ENCODE peak calls at places on chromosomes 4 and X, in five cellular contexts. One of them, this sample, is unnamed. For H3K9me3, the result is how much of the 10 kb centered on the place peaks cover.

GRCh38 chr4:74638689-74639088 is 155.6 kb downstream of the BTC start:
- DNase-seq in suprapubic skin: no peak
- DNase-seq in neural progenitor cell: no peak
- DNase-seq in upper lobe of right lung: no peak
- DNase-seq in ascending aorta: no peak
- DNase-seq in this sample: no peak

GRCh38 chrX:72498782-72499181 is 73.9 kb downstream of the HDAC8 start:
- DNase-seq in neural progenitor cell: no peak
- DNase-seq in upper lobe of right lung: no peak
- DNase-seq in suprapubic skin: no peak
- DNase-seq in ascending aorta: no peak
- DNase-seq in this sample: no peak

GRCh38 chr4:150328496-150328895 is 250.3 kb downstream of the DCLK2 start:
- DNase-seq in suprapubic skin: no peak
- DNase-seq in upper lobe of right lung: no peak
- DNase-seq in neural progenitor cell: no peak
- DNase-seq in ascending aorta: no peak
- DNase-seq in this sample: no peak

GRCh38 chrX:65607070-65607742 is 60.2 kb upstream of the MSN start:
- DNase-seq in suprapubic skin: no peak
- DNase-seq in ascending aorta: no peak
- DNase-seq in neural progenitor cell: no peak
- DNase-seq in upper lobe of right lung: no peak
- DNase-seq in this sample: no peak

GRCh38 chr4:1047106-1047975 is 35.9 kb downstream of the FGFRL1 start:
- DNase-seq in upper lobe of right lung: peak
- DNase-seq in suprapubic skin: peak
- DNase-seq in neural progenitor cell: peak
- DNase-seq in ascending aorta: peak
- DNase-seq in this sample: peak

GRCh38 chrX:71533514-71533849 is 578 bp downstream of the OGT start:
- DNase-seq in suprapubic skin: no peak
- DNase-seq in neural progenitor cell: peak
- DNase-seq in ascending aorta: no peak
- DNase-seq in upper lobe of right lung: no peak
- DNase-seq in this sample: no peak

GRCh38 chr4:183808102-183808466 is 97.0 kb upstream of the STOX2 start:
- DNase-seq in suprapubic skin: no peak
- DNase-seq in upper lobe of right lung: no peak
- DNase-seq in neural progenitor cell: no peak
- DNase-seq in ascending aorta: no peak
- DNase-seq in this sample: peak

GRCh38 chr4:114361249-114361648 is 237.4 kb upstream of the UGT8 start:
- DNase-seq in suprapubic skin: no peak
- DNase-seq in neural progenitor cell: no peak
- DNase-seq in upper lobe of right lung: no peak
- DNase-seq in ascending aorta: no peak
- DNase-seq in this sample: no peak

GRCh38 chrX:120446503-120446902 is 22.6 kb downstream of the LAMP2 start:
- DNase-seq in ascending aorta: no peak
- DNase-seq in upper lobe of right lung: no peak
- DNase-seq in suprapubic skin: no peak
- DNase-seq in neural progenitor cell: no peak
- DNase-seq in this sample: peak

GRCh38 chr4:145709843-145710242 is 29.9 kb downstream of the C4orf51 start:
- DNase-seq in suprapubic skin: no peak
- DNase-seq in upper lobe of right lung: no peak
- DNase-seq in neural progenitor cell: no peak
- DNase-seq in ascending aorta: no peak
- DNase-seq in this sample: no peak

GRCh38 chr4:142130636-142131035 is 494.3 kb downstream of the IL15 start:
- DNase-seq in ascending aorta: no peak
- DNase-seq in upper lobe of right lung: no peak
- DNase-seq in neural progenitor cell: no peak
- DNase-seq in suprapubic skin: no peak
- DNase-seq in this sample: no peak

GRCh38 chr4:147950840-147951239 is 219.0 kb downstream of the ARHGAP10 start:
- DNase-seq in upper lobe of right lung: no peak
- DNase-seq in neural progenitor cell: no peak
- DNase-seq in ascending aorta: no peak
- DNase-seq in suprapubic skin: no peak
- DNase-seq in this sample: no peak

GRCh38 chr4:185654965-185655554 is 119.8 kb upstream of the PDLIM3 start:
- DNase-seq in suprapubic skin: no peak
- DNase-seq in ascending aorta: no peak
- DNase-seq in upper lobe of right lung: no peak
- DNase-seq in neural progenitor cell: no peak
- DNase-seq in this sample: no peak

GRCh38 chr4:185657699-185658098 is 122.4 kb upstream of the PDLIM3 start:
- DNase-seq in suprapubic skin: no peak
- DNase-seq in upper lobe of right lung: no peak
- DNase-seq in ascending aorta: no peak
- DNase-seq in neural progenitor cell: no peak
- DNase-seq in this sample: no peak

GRCh38 chr4:185657191-185657590 is 121.9 kb upstream of the PDLIM3 start:
- DNase-seq in suprapubic skin: no peak
- DNase-seq in ascending aorta: no peak
- DNase-seq in upper lobe of right lung: no peak
- DNase-seq in neural progenitor cell: peak
- DNase-seq in this sample: no peak

GRCh38 chr4:185654311-185654710 is 119.0 kb upstream of the PDLIM3 start:
- DNase-seq in neural progenitor cell: no peak
- DNase-seq in upper lobe of right lung: no peak
- DNase-seq in suprapubic skin: no peak
- DNase-seq in ascending aorta: no peak
- DNase-seq in this sample: no peak

GRCh38 chr4:185656467-185656890 is 121.2 kb upstream of the PDLIM3 start:
- DNase-seq in ascending aorta: peak
- DNase-seq in neural progenitor cell: peak
- DNase-seq in suprapubic skin: no peak
- DNase-seq in upper lobe of right lung: peak
- DNase-seq in this sample: no peak
- TF ChIP-seq CTCF in ascending aorta: peak
- TF ChIP-seq CTCF in neural progenitor cell: no peak
- TF ChIP-seq CTCF in suprapubic skin: peak
- TF ChIP-seq CTCF in upper lobe of right lung: peak
- TF ChIP-seq CTCF in this sample: no peak

DNA sequence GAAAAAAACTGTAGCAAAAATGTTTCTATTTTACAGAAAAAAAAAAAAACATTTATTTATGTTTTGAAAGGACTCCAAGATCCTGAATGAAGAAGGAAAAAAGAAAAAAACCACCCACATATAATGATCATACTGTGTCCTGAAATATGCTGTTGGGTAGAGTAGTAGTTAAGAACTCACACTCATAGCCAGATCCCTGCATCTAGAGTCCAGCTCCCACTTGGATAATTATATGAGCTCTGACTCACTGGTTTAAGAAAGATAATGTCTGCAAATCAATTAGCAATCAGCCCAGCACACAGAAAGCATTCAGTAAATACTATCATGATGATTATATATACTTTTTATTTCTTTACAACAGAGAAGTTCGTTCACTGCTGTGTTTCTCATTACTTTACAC is 46.7 kb upstream of the MXRA5 start:
- DNase-seq in suprapubic skin: no peak
- DNase-seq in ascending aorta: no peak
- DNase-seq in neural progenitor cell: no peak
- DNase-seq in upper lobe of right lung: no peak
- DNase-seq in this sample: no peak
- H3K4me3 ChIP-seq in suprapubic skin: no peak
- H3K4me3 ChIP-seq in ascending aorta: no peak
- H3K4me3 ChIP-seq in neural progenitor cell: no peak
- H3K4me3 ChIP-seq in upper lobe of right lung: no peak
- H3K4me3 ChIP-seq in this sample: no peak

DNA sequence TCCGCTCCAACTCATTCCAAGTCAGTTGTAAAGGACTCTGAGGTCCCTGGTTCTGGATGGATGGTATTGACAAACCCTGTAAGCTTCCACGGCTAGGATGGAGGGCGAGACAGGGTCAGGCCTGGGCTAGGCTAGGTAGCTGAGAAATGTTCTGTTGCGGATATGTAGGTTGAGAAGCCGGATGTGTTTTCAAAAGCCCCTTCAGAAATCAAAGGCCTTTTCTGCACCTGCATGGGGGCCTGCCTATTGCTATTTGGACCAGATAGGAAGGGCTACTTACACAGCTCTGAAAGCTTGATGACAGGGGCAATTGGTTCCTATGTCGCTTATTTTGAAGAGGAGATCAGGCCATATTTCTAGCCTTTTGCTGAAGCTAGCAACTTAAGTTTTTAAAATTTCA is 1.9 kb upstream of the DRP2 start:
- DNase-seq in ascending aorta: no peak
- DNase-seq in suprapubic skin: no peak
- DNase-seq in upper lobe of right lung: no peak
- DNase-seq in neural progenitor cell: no peak
- DNase-seq in this sample: no peak
- H3K9me3 ChIP-seq in ascending aorta: under half
- H3K9me3 ChIP-seq in suprapubic skin: under half
- H3K9me3 ChIP-seq in upper lobe of right lung: under half
- H3K9me3 ChIP-seq in neural progenitor cell: under half
- H3K9me3 ChIP-seq in this sample: under half

GRCh38 chr4:70842761-70843435 is 3.2 kb upstream of the GRSF1 start:
- DNase-seq in neural progenitor cell: no peak
- DNase-seq in upper lobe of right lung: no peak
- DNase-seq in suprapubic skin: no peak
- DNase-seq in ascending aorta: no peak
- DNase-seq in this sample: no peak
- TF ChIP-seq CTCF in neural progenitor cell: no peak
- TF ChIP-seq CTCF in upper lobe of right lung: no peak
- TF ChIP-seq CTCF in suprapubic skin: no peak
- TF ChIP-seq CTCF in ascending aorta: no peak
- TF ChIP-seq CTCF in this sample: no peak

GRCh38 chr4:3352918-3353594 is 60.2 kb downstream of the RGS12 start:
- DNase-seq in neural progenitor cell: no peak
- DNase-seq in ascending aorta: no peak
- DNase-seq in upper lobe of right lung: no peak
- DNase-seq in suprapubic skin: no peak
- DNase-seq in this sample: no peak
- H3K4me3 ChIP-seq in neural progenitor cell: no peak
- H3K4me3 ChIP-seq in ascending aorta: no peak
- H3K4me3 ChIP-seq in upper lobe of right lung: no peak
- H3K4me3 ChIP-seq in suprapubic skin: no peak
- H3K4me3 ChIP-seq in this sample: no peak

DNA sequence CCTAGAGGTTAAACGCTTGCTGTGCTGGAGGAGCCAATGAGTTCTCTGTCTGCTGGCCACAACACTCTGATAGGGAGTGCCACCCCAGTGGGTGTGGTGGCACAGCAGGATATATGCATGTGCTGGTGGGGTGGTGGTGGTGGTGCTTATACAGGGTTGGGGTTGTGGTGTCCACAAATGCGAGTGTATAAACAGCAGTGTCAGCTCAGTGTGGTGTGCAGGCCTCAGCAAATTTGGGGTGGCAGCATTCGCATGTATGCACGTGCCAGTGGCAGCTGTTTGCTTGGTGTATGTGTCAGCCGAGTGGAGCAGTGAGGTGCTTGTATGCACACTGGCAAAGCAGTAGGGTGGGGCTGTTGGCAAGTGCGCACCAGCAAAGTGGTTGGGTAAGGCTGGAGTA is 157.4 kb downstream of the FAM47A start:
- DNase-seq in ascending aorta: no peak
- DNase-seq in upper lobe of right lung: no peak
- DNase-seq in suprapubic skin: no peak
- DNase-seq in neural progenitor cell: no peak
- DNase-seq in this sample: no peak
- H3K9me3 ChIP-seq in ascending aorta: under half
- H3K9me3 ChIP-seq in upper lobe of right lung: under half
- H3K9me3 ChIP-seq in suprapubic skin: under half
- H3K9me3 ChIP-seq in neural progenitor cell: under half
- H3K9me3 ChIP-seq in this sample: under half

GRCh38 chr4:54197926-54198325 is 31.2 kb upstream of the PDGFRA start:
- DNase-seq in suprapubic skin: no peak
- DNase-seq in neural progenitor cell: peak
- DNase-seq in upper lobe of right lung: no peak
- DNase-seq in ascending aorta: no peak
- DNase-seq in this sample: no peak

GRCh38 chr4:54199919-54200318 is 29.2 kb upstream of the PDGFRA start:
- DNase-seq in upper lobe of right lung: no peak
- DNase-seq in suprapubic skin: no peak
- DNase-seq in ascending aorta: no peak
- DNase-seq in neural progenitor cell: no peak
- DNase-seq in this sample: no peak
- TF ChIP-seq CTCF in upper lobe of right lung: no peak
- TF ChIP-seq CTCF in suprapubic skin: no peak
- TF ChIP-seq CTCF in ascending aorta: no peak
- TF ChIP-seq CTCF in neural progenitor cell: no peak
- TF ChIP-seq CTCF in this sample: no peak

GRCh38 chrX:116863029-116863428 is 400.3 kb upstream of the CT83 start:
- DNase-seq in suprapubic skin: no peak
- DNase-seq in ascending aorta: no peak
- DNase-seq in upper lobe of right lung: no peak
- DNase-seq in neural progenitor cell: no peak
- DNase-seq in this sample: no peak

DNA sequence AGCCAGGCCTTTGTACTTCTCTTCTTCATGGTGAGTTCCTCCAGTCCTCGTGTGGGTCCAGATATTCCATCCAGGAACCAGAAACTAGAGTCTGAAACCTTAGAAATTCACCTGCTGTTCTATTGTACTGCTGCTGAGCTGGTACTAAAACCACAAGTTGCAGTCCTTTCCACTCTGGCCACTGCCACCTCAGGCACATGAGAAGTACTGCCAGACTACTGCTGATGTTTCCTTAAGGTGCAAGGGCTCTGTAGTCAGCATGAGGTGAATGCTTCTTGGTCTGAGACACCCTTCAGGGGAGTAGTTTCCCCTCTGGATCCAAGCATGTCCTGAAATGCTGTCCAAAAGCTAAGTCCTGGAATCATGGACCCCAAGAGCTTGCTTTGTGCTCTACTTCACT is 399.6 kb upstream of the CT83 start:
- DNase-seq in upper lobe of right lung: no peak
- DNase-seq in neural progenitor cell: no peak
- DNase-seq in ascending aorta: no peak
- DNase-seq in suprapubic skin: no peak
- DNase-seq in this sample: no peak
- H3K4me3 ChIP-seq in upper lobe of right lung: no peak
- H3K4me3 ChIP-seq in neural progenitor cell: no peak
- H3K4me3 ChIP-seq in ascending aorta: no peak
- H3K4me3 ChIP-seq in suprapubic skin: no peak
- H3K4me3 ChIP-seq in this sample: no peak

GRCh38 chrX:28177202-28177601 is 196.0 kb upstream of the DCAF8L1 start:
- DNase-seq in ascending aorta: no peak
- DNase-seq in upper lobe of right lung: no peak
- DNase-seq in neural progenitor cell: peak
- DNase-seq in suprapubic skin: no peak
- DNase-seq in this sample: peak

GRCh38 chrX:28178206-28178605 is 197.0 kb upstream of the DCAF8L1 start:
- DNase-seq in ascending aorta: no peak
- DNase-seq in neural progenitor cell: no peak
- DNase-seq in upper lobe of right lung: no peak
- DNase-seq in suprapubic skin: no peak
- DNase-seq in this sample: no peak
- H3K9me3 ChIP-seq in ascending aorta: under half
- H3K9me3 ChIP-seq in neural progenitor cell: under half
- H3K9me3 ChIP-seq in upper lobe of right lung: under half
- H3K9me3 ChIP-seq in suprapubic skin: under half
- H3K9me3 ChIP-seq in this sample: under half